ENCODE peak calls at places on chromosomes 2 and 18, in six cellular contexts. H is endodermal cell, W is SK-MEL-5, A is iPS DF 19.7, N is astrocyte of the cerebellum, Q is Daoy. S is an unnamed sample.

GRCh38 chr18:48319796-48320638 is 89.2 kb downstream of the ZBTB7C start:
- DNase-seq in N (no peak), W (no peak), H (peak), Q (peak), A (no peak), S (no peak)

GRCh38 chr18:5582849-5583667 is 39.3 kb upstream of the EPB41L3 start:
- DNase-seq in H (no peak), W (no peak), N (peak), Q (peak), A (no peak), S (no peak)

GRCh38 chr2:109401370-109401769 is 212.4 kb downstream of the SEPTIN10 start:
- DNase-seq in W (no peak), A (no peak), H (no peak), Q (no peak), N (no peak), S (no peak)

GRCh38 chr2:32453242-32454062 is 96.6 kb downstream of the BIRC6 start:
- DNase-seq in W (no peak), N (no peak), Q (no peak), H (no peak), A (no peak), S (no peak)

GRCh38 chr2:120245933-120246332 is 6.7 kb upstream of the RALB start:
- DNase-seq in N (no peak), Q (no peak), A (no peak), W (no peak), H (no peak), S (no peak)

GRCh38 chr2:113700186-113700841 is 56.1 kb downstream of the SLC35F5 start:
- DNase-seq in H (peak), N (no peak), Q (peak), W (peak), A (peak), S (no peak)

GRCh38 chr2:174085781-174086180 is 120.6 kb upstream of the SP3 start:
- DNase-seq in W (no peak), N (no peak), A (no peak), Q (no peak), H (no peak), S (no peak)

GRCh38 chr2:240512666-240513535 is 44.9 kb downstream of the ANKMY1 start:
- DNase-seq in W (no peak), Q (no peak), H (peak), A (no peak), N (no peak), S (no peak)

GRCh38 chr2:233342301-233342700 is 12.0 kb upstream of the DGKD start:
- DNase-seq in Q (no peak), H (no peak), N (no peak), A (no peak), W (no peak), S (no peak)

GRCh38 chr18:60372598-60372997 is at the start of gene MC4R:
- DNase-seq in A (no peak), Q (peak), W (peak), H (peak), N (peak), S (peak)

GRCh38 chr2:29749041-29749440 is 172.3 kb downstream of the ALK start:
- DNase-seq in H (no peak), A (no peak), W (no peak), N (no peak), Q (peak), S (no peak)

GRCh38 chr2:230899287-230899686 is 25.8 kb downstream of the GPR55 start:
- DNase-seq in N (no peak), Q (no peak), W (peak), H (peak), A (no peak), S (no peak)

GRCh38 chr2:195537811-195538210 is 119.2 kb upstream of the SLC39A10 start:
- DNase-seq in W (no peak), H (no peak), Q (no peak), A (no peak), N (no peak), S (no peak)

GRCh38 chr18:63148449-63149199 is 170.9 kb downstream of the BCL2 start:
- DNase-seq in H (no peak), W (no peak), Q (no peak), A (no peak), N (peak), S (no peak)

GRCh38 chr2:177265386-177265690 is 811 bp upstream of the NFE2L2 start:
- DNase-seq in W (no peak), N (no peak), A (no peak), H (no peak), Q (peak), S (no peak)

GRCh38 chr2:55019547-55020258 is 30.5 kb downstream of the RTN4 start:
- DNase-seq in Q (no peak), W (no peak), A (no peak), N (no peak), H (no peak), S (no peak)

GRCh38 chr2:1632006-1632348 is 112.3 kb downstream of the PXDN start:
- DNase-seq in W (no peak), N (peak), A (no peak), Q (peak), H (no peak), S (no peak)

GRCh38 chr2:170812716-170813585 is 3.7 kb upstream of the GAD1 start:
- DNase-seq in A (no peak), W (peak), H (peak), N (peak), Q (peak), S (peak)

GRCh38 chr2:113962692-113963480 is 73.0 kb downstream of the ACTR3 start:
- DNase-seq in A (no peak), Q (no peak), H (no peak), N (peak), W (no peak), S (no peak)

GRCh38 chr2:19648583-19648982 is 253.2 kb downstream of the TTC32 start:
- DNase-seq in Q (peak), A (no peak), W (no peak), N (peak), H (no peak), S (no peak)

GRCh38 chr2:15591692-15592463 is at the start of gene DDX1:
- DNase-seq in Q (peak), N (peak), H (peak), W (peak), A (no peak), S (peak)

GRCh38 chr18:65751145-65752085 is 603 bp downstream of the CDH7 start:
- DNase-seq in W (no peak), H (no peak), N (no peak), Q (no peak), A (no peak), S (no peak)

GRCh38 chr2:45382744-45383143 is 228.3 kb downstream of the SRBD1 start:
- DNase-seq in W (no peak), N (peak), A (no peak), H (no peak), Q (peak), S (peak)

GRCh38 chr2:192414794-192415193 is 220.1 kb upstream of the TMEFF2 start:
- DNase-seq in A (no peak), N (no peak), W (no peak), Q (no peak), H (no peak), S (no peak)

GRCh38 chr18:61699397-61700090 is 193.3 kb downstream of the RNF152 start:
- DNase-seq in Q (no peak), W (no peak), A (no peak), H (no peak), N (no peak), S (no peak)

GRCh38 chr2:239245872-239246701 is 154.7 kb downstream of the HDAC4 start:
- DNase-seq in A (no peak), W (no peak), H (no peak), N (peak), Q (no peak), S (no peak)

GRCh38 chr2:209426432-209426831 is 2.6 kb downstream of the MAP2 start:
- DNase-seq in A (no peak), W (no peak), N (peak), H (peak), Q (no peak), S (no peak)

S was measured in brain pericyte.